ENCODE peak calls at places on chromosomes 2 and 18, in nine cellular contexts. One of them, this sample, is unnamed.

GRCh38 chr18:76434452-76434851 is 60.6 kb downstream of the ZNF516 start:
- DNase-seq in GM12878: no peak
- DNase-seq in sigmoid colon: peak
- DNase-seq in SK-N-SH: no peak
- DNase-seq in K562: no peak
- DNase-seq in H1: no peak
- DNase-seq in transverse colon: no peak
- DNase-seq in A549: no peak
- DNase-seq in stomach: no peak
- DNase-seq in this sample: no peak

GRCh38 chr2:214960677-214961076 is 151.2 kb upstream of the BARD1 start:
- DNase-seq in H1: no peak
- DNase-seq in transverse colon: no peak
- DNase-seq in stomach: no peak
- DNase-seq in K562: no peak
- DNase-seq in A549: no peak
- DNase-seq in SK-N-SH: no peak
- DNase-seq in sigmoid colon: no peak
- DNase-seq in GM12878: no peak
- DNase-seq in this sample: no peak

GRCh38 chr2:239307921-239308620 is 92.7 kb downstream of the HDAC4 start:
- DNase-seq in H1: no peak
- DNase-seq in stomach: no peak
- DNase-seq in transverse colon: peak
- DNase-seq in K562: no peak
- DNase-seq in GM12878: no peak
- DNase-seq in sigmoid colon: peak
- DNase-seq in SK-N-SH: no peak
- DNase-seq in A549: no peak
- DNase-seq in this sample: no peak

GRCh38 chr2:192005214-192005613 is 158.3 kb upstream of the CAVIN2 start:
- DNase-seq in K562: no peak
- DNase-seq in GM12878: no peak
- DNase-seq in transverse colon: no peak
- DNase-seq in stomach: no peak
- DNase-seq in SK-N-SH: no peak
- DNase-seq in H1: no peak
- DNase-seq in sigmoid colon: no peak
- DNase-seq in A549: no peak
- DNase-seq in this sample: no peak

GRCh38 chr2:11103984-11104793 is 51.1 kb upstream of the SLC66A3 start:
- DNase-seq in A549: no peak
- DNase-seq in stomach: no peak
- DNase-seq in K562: no peak
- DNase-seq in transverse colon: peak
- DNase-seq in GM12878: peak
- DNase-seq in SK-N-SH: no peak
- DNase-seq in sigmoid colon: no peak
- DNase-seq in H1: no peak
- DNase-seq in this sample: no peak

GRCh38 chr2:197310271-197310939 is at the start of gene ANKRD44:
- DNase-seq in SK-N-SH: peak
- DNase-seq in GM12878: no peak
- DNase-seq in A549: peak
- DNase-seq in H1: peak
- DNase-seq in K562: peak
- DNase-seq in sigmoid colon: peak
- DNase-seq in transverse colon: peak
- DNase-seq in stomach: peak
- DNase-seq in this sample: peak

GRCh38 chr2:237310515-237311114 is 103.3 kb downstream of the COL6A3 start:
- DNase-seq in GM12878: no peak
- DNase-seq in A549: no peak
- DNase-seq in sigmoid colon: no peak
- DNase-seq in transverse colon: no peak
- DNase-seq in H1: no peak
- DNase-seq in K562: no peak
- DNase-seq in stomach: no peak
- DNase-seq in SK-N-SH: no peak
- DNase-seq in this sample: no peak

GRCh38 chr2:156339110-156339847 is 6.8 kb upstream of the NR4A2 start:
- DNase-seq in SK-N-SH: no peak
- DNase-seq in H1: no peak
- DNase-seq in K562: no peak
- DNase-seq in stomach: peak
- DNase-seq in A549: peak
- DNase-seq in transverse colon: peak
- DNase-seq in GM12878: no peak
- DNase-seq in sigmoid colon: no peak
- DNase-seq in this sample: no peak

GRCh38 chr2:220269421-220269820 is 642.0 kb downstream of the SLC4A3 start:
- DNase-seq in stomach: no peak
- DNase-seq in transverse colon: no peak
- DNase-seq in SK-N-SH: no peak
- DNase-seq in A549: no peak
- DNase-seq in sigmoid colon: no peak
- DNase-seq in H1: no peak
- DNase-seq in K562: no peak
- DNase-seq in GM12878: no peak
- DNase-seq in this sample: no peak

GRCh38 chr2:124983595-124983994 is 958.5 kb downstream of the CNTNAP5 start:
- DNase-seq in GM12878: no peak
- DNase-seq in transverse colon: no peak
- DNase-seq in K562: no peak
- DNase-seq in H1: no peak
- DNase-seq in sigmoid colon: no peak
- DNase-seq in stomach: no peak
- DNase-seq in A549: no peak
- DNase-seq in SK-N-SH: no peak
- DNase-seq in this sample: no peak

GRCh38 chr2:8391584-8391983 is 290.3 kb upstream of the ID2 start:
- DNase-seq in K562: no peak
- DNase-seq in SK-N-SH: no peak
- DNase-seq in transverse colon: no peak
- DNase-seq in H1: no peak
- DNase-seq in A549: no peak
- DNase-seq in GM12878: no peak
- DNase-seq in stomach: no peak
- DNase-seq in sigmoid colon: no peak
- DNase-seq in this sample: no peak

GRCh38 chr2:230913812-230914211 is 11.2 kb downstream of the GPR55 start:
- DNase-seq in H1: no peak
- DNase-seq in A549: no peak
- DNase-seq in SK-N-SH: no peak
- DNase-seq in sigmoid colon: peak
- DNase-seq in K562: no peak
- DNase-seq in stomach: peak
- DNase-seq in transverse colon: no peak
- DNase-seq in GM12878: no peak
- DNase-seq in this sample: no peak

GRCh38 chr2:220949476-220949875 is 622.6 kb downstream of the EPHA4 start:
- DNase-seq in K562: no peak
- DNase-seq in transverse colon: no peak
- DNase-seq in SK-N-SH: no peak
- DNase-seq in sigmoid colon: no peak
- DNase-seq in A549: no peak
- DNase-seq in stomach: no peak
- DNase-seq in H1: no peak
- DNase-seq in GM12878: no peak
- DNase-seq in this sample: no peak

GRCh38 chr2:232508246-232508645 is 11.9 kb upstream of the PRSS56 start:
- DNase-seq in A549: no peak
- DNase-seq in SK-N-SH: no peak
- DNase-seq in H1: no peak
- DNase-seq in stomach: no peak
- DNase-seq in K562: no peak
- DNase-seq in GM12878: no peak
- DNase-seq in sigmoid colon: no peak
- DNase-seq in transverse colon: no peak
- DNase-seq in this sample: no peak

GRCh38 chr2:112813043-112813966 is 23.3 kb downstream of the IL1B start:
- DNase-seq in H1: no peak
- DNase-seq in GM12878: no peak
- DNase-seq in stomach: no peak
- DNase-seq in SK-N-SH: no peak
- DNase-seq in K562: peak
- DNase-seq in A549: no peak
- DNase-seq in transverse colon: no peak
- DNase-seq in sigmoid colon: no peak
- DNase-seq in this sample: no peak

GRCh38 chr2:195498176-195498575 is 158.8 kb upstream of the SLC39A10 start:
- DNase-seq in H1: no peak
- DNase-seq in stomach: peak
- DNase-seq in transverse colon: peak
- DNase-seq in K562: no peak
- DNase-seq in sigmoid colon: no peak
- DNase-seq in A549: peak
- DNase-seq in SK-N-SH: no peak
- DNase-seq in GM12878: no peak
- DNase-seq in this sample: peak

DNA sequence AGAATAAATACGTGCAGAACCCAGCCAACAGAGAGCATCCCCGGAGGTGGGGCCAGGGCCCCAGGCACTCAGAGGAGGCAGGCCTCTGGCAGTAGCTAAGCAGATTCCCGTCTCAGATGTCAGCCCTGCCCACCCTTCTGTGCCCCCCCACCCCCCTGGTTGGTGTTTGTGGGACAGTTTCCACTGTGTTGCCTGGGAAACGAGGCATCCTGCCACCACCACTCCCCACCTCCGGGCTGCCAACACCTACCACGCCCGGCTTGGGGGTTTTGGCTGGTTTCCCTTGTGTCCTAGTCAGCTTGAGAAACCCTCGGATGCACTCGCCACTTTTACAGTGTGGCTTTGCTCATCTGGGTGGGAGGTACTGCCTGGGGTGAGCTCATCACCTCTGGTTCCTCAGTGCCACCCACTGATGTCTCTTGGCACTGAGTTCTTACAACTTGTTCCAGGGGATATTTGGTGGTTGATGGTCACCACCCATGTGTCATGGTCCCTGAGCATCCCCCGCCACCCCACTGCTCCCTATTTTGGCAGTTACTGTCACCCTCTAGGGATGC is 72.4 kb upstream of the YWHAQ start:
- DNase-seq in H1: no peak
- DNase-seq in sigmoid colon: no peak
- DNase-seq in SK-N-SH: no peak
- DNase-seq in transverse colon: no peak
- DNase-seq in K562: no peak
- DNase-seq in GM12878: no peak
- DNase-seq in A549: peak
- DNase-seq in stomach: no peak
- DNase-seq in this sample: peak
- H3K4me3 ChIP-seq in H1: no peak
- H3K4me3 ChIP-seq in sigmoid colon: no peak
- H3K4me3 ChIP-seq in SK-N-SH: no peak
- H3K4me3 ChIP-seq in transverse colon: no peak
- H3K4me3 ChIP-seq in K562: no peak
- H3K4me3 ChIP-seq in GM12878: no peak
- H3K4me3 ChIP-seq in A549: peak
- H3K4me3 ChIP-seq in stomach: no peak
- H3K4me3 ChIP-seq in this sample: no peak

GRCh38 chr18:31192086-31192776 is 29.6 kb upstream of the DSC1 start:
- DNase-seq in sigmoid colon: no peak
- DNase-seq in transverse colon: no peak
- DNase-seq in SK-N-SH: no peak
- DNase-seq in K562: no peak
- DNase-seq in stomach: no peak
- DNase-seq in H1: no peak
- DNase-seq in GM12878: no peak
- DNase-seq in A549: no peak
- DNase-seq in this sample: no peak

GRCh38 chr18:31195063-31195462 is 32.4 kb upstream of the DSC1 start:
- DNase-seq in transverse colon: no peak
- DNase-seq in K562: no peak
- DNase-seq in sigmoid colon: no peak
- DNase-seq in A549: no peak
- DNase-seq in H1: no peak
- DNase-seq in stomach: no peak
- DNase-seq in GM12878: no peak
- DNase-seq in SK-N-SH: no peak
- DNase-seq in this sample: no peak

GRCh38 chr18:31203086-31203793 is 40.6 kb upstream of the DSC1 start:
- DNase-seq in GM12878: no peak
- DNase-seq in K562: no peak
- DNase-seq in H1: no peak
- DNase-seq in sigmoid colon: no peak
- DNase-seq in SK-N-SH: no peak
- DNase-seq in stomach: peak
- DNase-seq in transverse colon: peak
- DNase-seq in A549: no peak
- DNase-seq in this sample: peak

GRCh38 chr18:31199190-31199769 is 36.6 kb upstream of the DSC1 start:
- DNase-seq in transverse colon: no peak
- DNase-seq in GM12878: no peak
- DNase-seq in sigmoid colon: no peak
- DNase-seq in H1: no peak
- DNase-seq in A549: peak
- DNase-seq in stomach: no peak
- DNase-seq in K562: no peak
- DNase-seq in SK-N-SH: no peak
- DNase-seq in this sample: no peak

GRCh38 chr18:31197676-31198075 is 35.0 kb upstream of the DSC1 start:
- DNase-seq in H1: no peak
- DNase-seq in K562: no peak
- DNase-seq in GM12878: no peak
- DNase-seq in transverse colon: no peak
- DNase-seq in A549: no peak
- DNase-seq in stomach: no peak
- DNase-seq in SK-N-SH: no peak
- DNase-seq in sigmoid colon: no peak
- DNase-seq in this sample: no peak
- H3K27ac ChIP-seq in H1: no peak
- H3K27ac ChIP-seq in K562: no peak
- H3K27ac ChIP-seq in GM12878: no peak
- H3K27ac ChIP-seq in transverse colon: no peak
- H3K27ac ChIP-seq in A549: no peak
- H3K27ac ChIP-seq in stomach: no peak
- H3K27ac ChIP-seq in SK-N-SH: no peak
- H3K27ac ChIP-seq in sigmoid colon: no peak
- H3K27ac ChIP-seq in this sample: no peak

DNA sequence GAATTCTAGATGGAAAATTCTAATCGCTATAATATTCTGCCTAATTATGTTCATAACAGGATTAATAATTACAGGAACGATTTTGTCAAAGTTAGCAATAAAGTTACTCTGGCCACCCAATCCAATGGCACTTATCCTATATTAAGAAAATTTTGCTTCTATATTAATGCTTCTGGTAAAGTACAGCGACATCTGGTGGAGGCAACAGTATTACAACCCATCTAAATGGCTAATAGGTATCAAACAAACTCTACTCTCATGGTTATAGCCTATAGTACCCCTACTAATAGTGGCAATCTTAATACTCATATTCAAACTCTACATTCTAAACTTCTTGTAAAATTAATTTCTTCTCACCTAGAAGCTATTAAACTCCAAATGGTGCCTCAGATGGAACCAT is 1084.7 kb upstream of the LRRTM1 start:
- DNase-seq in GM12878: no peak
- DNase-seq in K562: peak
- DNase-seq in SK-N-SH: no peak
- DNase-seq in H1: no peak
- DNase-seq in sigmoid colon: no peak
- DNase-seq in stomach: no peak
- DNase-seq in transverse colon: no peak
- DNase-seq in A549: peak
- DNase-seq in this sample: no peak
- TF ChIP-seq EP300 in GM12878: no peak
- TF ChIP-seq EP300 in K562: no peak
- TF ChIP-seq EP300 in SK-N-SH: no peak
- TF ChIP-seq EP300 in H1: no peak
- TF ChIP-seq EP300 in sigmoid colon: no peak
- TF ChIP-seq EP300 in stomach: no peak
- TF ChIP-seq EP300 in transverse colon: no peak
- TF ChIP-seq EP300 in A549: no peak
- TF ChIP-seq EP300 in this sample: no peak

GRCh38 chr18:2981212-2981728 is 31.7 kb downstream of the LPIN2 start:
- DNase-seq in GM12878: no peak
- DNase-seq in SK-N-SH: no peak
- DNase-seq in K562: no peak
- DNase-seq in H1: no peak
- DNase-seq in sigmoid colon: no peak
- DNase-seq in transverse colon: no peak
- DNase-seq in A549: peak
- DNase-seq in stomach: no peak
- DNase-seq in this sample: no peak
- H3K4me3 ChIP-seq in GM12878: peak
- H3K4me3 ChIP-seq in SK-N-SH: no peak
- H3K4me3 ChIP-seq in K562: no peak
- H3K4me3 ChIP-seq in H1: no peak
- H3K4me3 ChIP-seq in sigmoid colon: no peak
- H3K4me3 ChIP-seq in transverse colon: peak
- H3K4me3 ChIP-seq in A549: peak
- H3K4me3 ChIP-seq in stomach: peak
- H3K4me3 ChIP-seq in this sample: no peak

This sample was measured in tibial nerve.